ENCODE peak calls at places on chromosomes 1 and 21, in five cellular contexts. X is pancreas, H is breast epithelium, R is H9, Q is brain microvascular endothelial cell. W is an unnamed sample.
A peak's percentile ranks its signal among the peaks of the same experiment; 100 is the strongest.

GRCh38 chr1:161381707-161382106 is 14.0 kb upstream of the CFAP126 start:
- DNase-seq in H (no peak), X (no peak), R (no peak), Q (no peak), W (no peak)

GRCh38 chr1:154962238-154962678 is 676 bp upstream of the PYGO2 start:
- DNase-seq in Q (no peak), H (no peak), X (no peak), R (no peak), W (no peak)

GRCh38 chr1:90417139-90417538 is 300.0 kb downstream of the BARHL2 start:
- DNase-seq in H (no peak), Q (no peak), R (no peak), X (no peak), W (no peak)

GRCh38 chr1:154943649-154944421 is 7.3 kb upstream of the PMVK start:
- DNase-seq in R (peak; percentile 60), X (no peak), H (no peak), Q (no peak), W (no peak)

GRCh38 chr1:66335859-66336640 is 197.9 kb upstream of the SGIP1 start:
- DNase-seq in H (no peak), Q (peak; percentile 85), R (no peak), X (no peak), W (peak; percentile 89)

GRCh38 chr21:43284700-43285099 is 115.9 kb downstream of the CRYAA start:
- DNase-seq in X (no peak), Q (no peak), H (no peak), R (no peak), W (no peak)

GRCh38 chr1:61140056-61140549 is 57.7 kb downstream of the NFIA start:
- DNase-seq in R (no peak), Q (no peak), X (no peak), H (no peak), W (no peak)

GRCh38 chr1:97277891-97278662 is 556.5 kb downstream of the PTBP2 start:
- DNase-seq in X (no peak), Q (no peak), H (no peak), R (no peak), W (no peak)

GRCh38 chr1:44436401-44437394 is 31.6 kb downstream of the RNF220 start:
- DNase-seq in Q (no peak), H (no peak), X (no peak), R (no peak), W (no peak)

GRCh38 chr21:39531777-39532333 is 80.1 kb downstream of the SH3BGR start:
- DNase-seq in X (no peak), H (no peak), Q (no peak), R (no peak), W (no peak)

GRCh38 chr1:41920658-41921057 is 1.9 kb upstream of the HIVEP3 start:
- DNase-seq in X (no peak), H (no peak), Q (peak; percentile 37), R (no peak), W (no peak)

GRCh38 chr1:166969074-166969677 is 6.2 kb downstream of the ILDR2 start:
- DNase-seq in R (no peak), Q (no peak), X (no peak), H (no peak), W (no peak)

GRCh38 chr1:42887366-42887765 is 41.0 kb downstream of the ZNF691 start:
- DNase-seq in R (no peak), Q (no peak), H (no peak), X (no peak), W (no peak)

GRCh38 chr1:240843798-240844197 is 231.8 kb upstream of the GREM2 start:
- DNase-seq in R (no peak), H (no peak), Q (no peak), X (no peak), W (no peak)

GRCh38 chr1:61332796-61333195 is 250.4 kb downstream of the NFIA start:
- DNase-seq in X (no peak), H (no peak), R (no peak), Q (no peak), W (no peak)

GRCh38 chr1:78797108-78797781 is 147.6 kb downstream of the IFI44 start:
- DNase-seq in R (no peak), H (no peak), X (no peak), Q (no peak), W (no peak)

GRCh38 chr21:15415541-15416261 is 314.1 kb upstream of the USP25 start:
- DNase-seq in X (no peak), Q (no peak), H (no peak), R (no peak), W (no peak)

GRCh38 chr1:156465747-156466365 is 34.7 kb downstream of the MEF2D start:
- DNase-seq in X (no peak), H (peak; percentile 42), R (peak; percentile 66), Q (peak; percentile 28), W (no peak)

GRCh38 chr21:23853796-23854379 is 1753.4 kb downstream of the MRPL39 start:
- DNase-seq in H (no peak), R (no peak), X (no peak), Q (peak; percentile 6), W (no peak)

GRCh38 chr1:53600486-53600885 is 138.5 kb downstream of the GLIS1 start:
- DNase-seq in R (no peak), Q (no peak), X (no peak), H (no peak), W (no peak)

GRCh38 chr21:15000076-15000475 is 64.7 kb downstream of the NRIP1 start:
- DNase-seq in Q (peak; percentile 46), H (no peak), X (no peak), R (no peak), W (no peak)

GRCh38 chr1:1354271-1355247 is 3.8 kb downstream of the MXRA8 start:
- DNase-seq in R (no peak), X (peak; percentile 2), H (no peak), Q (no peak), W (no peak)

GRCh38 chr21:42195378-42196031 is 23.4 kb upstream of the ABCG1 start:
- DNase-seq in H (no peak), X (no peak), R (no peak), Q (peak; percentile 21), W (no peak)

GRCh38 chr1:5009376-5010065 is 355.1 kb downstream of the AJAP1 start:
- DNase-seq in X (no peak), Q (no peak), H (no peak), R (no peak), W (no peak)

GRCh38 chr21:22120616-22121266 is 1122.5 kb downstream of the NCAM2 start:
- DNase-seq in Q (no peak), X (no peak), H (no peak), R (peak; percentile 49), W (no peak)

GRCh38 chr1:62869217-62869754 is 85.4 kb downstream of the ATG4C start:
- DNase-seq in X (no peak), R (no peak), H (no peak), Q (no peak), W (no peak)

GRCh38 chr1:59743324-59744108 is 71.2 kb upstream of the HOOK1 start:
- DNase-seq in Q (no peak), R (no peak), X (no peak), H (no peak), W (no peak)

GRCh38 chr1:6357243-6357929 is 36.2 kb downstream of the ACOT7 start:
- DNase-seq in H (no peak), Q (no peak), X (no peak), R (peak; percentile 78), W (no peak)
- TF ChIP-seq CTCF in H (no peak), Q (peak; percentile 46), X (no peak), R (peak; percentile 88), W (no peak)

DNA sequence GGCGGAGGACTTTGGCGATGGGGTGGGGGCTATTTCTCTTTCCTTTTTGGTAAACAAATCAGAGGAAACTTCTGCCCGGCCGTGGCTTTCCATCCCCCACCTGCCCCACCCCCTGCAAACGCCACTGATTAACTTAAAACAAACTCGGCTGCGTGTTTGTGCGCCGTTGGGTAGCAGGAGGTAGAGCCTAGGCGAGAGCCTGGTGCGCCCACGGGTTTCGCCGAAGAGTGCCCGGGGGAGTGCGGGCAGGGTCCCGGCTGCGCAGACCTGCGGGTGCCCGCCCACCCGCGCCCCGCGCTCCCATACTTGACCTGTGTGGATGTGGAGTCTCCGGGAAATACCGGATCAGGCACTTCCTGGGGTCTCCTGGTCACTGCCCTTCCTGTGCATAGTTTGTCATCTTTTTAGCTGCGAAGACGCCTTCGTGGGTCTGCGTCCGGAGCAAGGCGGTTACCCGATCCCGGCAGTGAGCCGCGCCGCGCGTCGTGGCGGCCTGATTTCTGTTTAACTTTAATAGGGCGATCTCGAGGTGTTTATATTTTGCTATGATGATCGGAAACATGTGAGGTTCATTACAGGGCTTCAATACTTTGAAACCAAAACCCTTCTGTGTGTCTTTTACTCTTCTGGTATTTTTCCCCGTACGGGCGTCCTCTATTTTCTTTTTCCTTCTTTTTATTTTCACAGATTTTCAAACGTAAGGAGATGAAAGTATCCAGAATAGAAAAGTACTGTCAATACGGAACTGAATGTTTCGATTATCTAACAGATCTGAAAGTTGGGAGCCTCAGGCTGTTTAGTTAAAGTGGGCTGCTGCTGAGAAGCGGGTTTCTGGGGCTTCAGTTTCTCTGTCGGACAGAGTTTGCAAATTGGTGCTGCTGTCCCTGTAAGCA is 15.2 kb downstream of the NR5A2 start:
- DNase-seq in H (no peak), X (peak; percentile 75), Q (no peak), R (peak; percentile 40), W (no peak)
- H3K27me3 ChIP-seq in H (peaks cover 88% of the 10 kb centered on the region), X (no peaks in the 10 kb centered on the region), Q (peaks cover 68% of the 10 kb centered on the region), R (peaks cover 20% of the 10 kb centered on the region), W (peaks cover 9% of the 10 kb centered on the region)

GRCh38 chr1:205976708-205977107 is 26.5 kb downstream of the RAB7B start:
- DNase-seq in Q (peak; percentile 48), R (peak; percentile 50), H (no peak), X (no peak), W (no peak)
- TF ChIP-seq CTCF in Q (peak; percentile 15), R (no peak), H (no peak), X (no peak), W (no peak)

GRCh38 chr1:212975607-212975918 is 25.2 kb downstream of the VASH2 start:
- DNase-seq in H (no peak), X (no peak), R (no peak), Q (no peak), W (no peak)
- H3K27me3 ChIP-seq in H (no peaks in the 10 kb centered on the region), X (no peaks in the 10 kb centered on the region), R (no peaks in the 10 kb centered on the region), Q (no peaks in the 10 kb centered on the region), W (no peaks in the 10 kb centered on the region)

DNA sequence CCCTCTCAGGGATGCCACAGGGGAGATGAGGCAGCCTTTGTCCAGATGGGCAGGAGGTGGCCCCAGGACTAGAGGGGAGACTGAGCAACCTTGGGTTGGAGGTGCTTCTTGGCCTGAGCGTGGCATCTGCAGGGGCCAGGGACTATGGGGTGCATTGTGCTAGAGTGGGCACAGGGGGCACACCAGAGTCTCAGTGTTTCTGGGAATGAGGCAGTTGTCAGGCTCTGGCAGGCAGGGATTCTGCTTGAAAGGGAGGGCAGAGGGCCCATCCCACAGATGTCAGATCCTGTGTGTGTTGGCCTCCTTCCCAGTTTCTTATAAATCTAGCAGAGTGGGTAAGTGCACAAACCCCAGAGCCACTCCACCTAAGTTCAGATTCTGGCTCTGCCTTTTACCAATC is 13.7 kb downstream of the LGR6 start:
- DNase-seq in R (no peak), X (no peak), H (no peak), Q (peak; percentile 69), W (peak; percentile 80)
- TF ChIP-seq CTCF in R (peak; percentile 45), X (no peak), H (no peak), Q (peak; percentile 58), W (no peak)

GRCh38 chr1:143667730-143668129 is 304.1 kb downstream of the FAM72C start:
- DNase-seq in R (no peak), H (no peak), Q (no peak), X (no peak), W (no peak)
- H3K27me3 ChIP-seq in R (no peaks in the 10 kb centered on the region), H (peaks cover 16% of the 10 kb centered on the region), Q (no peaks in the 10 kb centered on the region), X (peaks cover 6% of the 10 kb centered on the region), W (no peaks in the 10 kb centered on the region)